ENCODE peak calls at places on chromosomes 11 and 22, in seven cellular contexts. Q is COR-L47; M is fibroblast of pulmonary artery; Y is endothelial cell; N is Right ventricle myocardium superior; D is ACHN; G is activated CD8-positive, alpha-beta memory T cell treated with anti-CD3 and anti-CD28 coated beads for 4 hours. Z is an unnamed sample.

GRCh38 chr22:47836957-47837356 is 1074.5 kb downstream of the TBC1D22A start:
- DNase-seq in N (no peak), Y (no peak), Q (no peak), D (no peak), G (no peak), M (peak; percentile 0), Z (no peak)

GRCh38 chr11:67240575-67241389 is 25.5 kb upstream of the GRK2 start:
- DNase-seq in Q (no peak), N (peak; percentile 76), G (peak; percentile 61), Y (peak; percentile 62), M (peak; percentile 85), D (peak; percentile 57), Z (peak; percentile 58)

GRCh38 chr11:68593441-68593840 is 90.9 kb upstream of the GAL start:
- DNase-seq in Q (no peak), G (no peak), D (no peak), Y (no peak), M (no peak), N (no peak), Z (no peak)

GRCh38 chr22:47587361-47587760 is 824.9 kb downstream of the TBC1D22A start:
- DNase-seq in Y (no peak), G (no peak), M (no peak), D (no peak), Q (no peak), N (no peak), Z (no peak)

GRCh38 chr11:47688101-47688500 is 27.1 kb downstream of the AGBL2 start:
- DNase-seq in Q (no peak), G (no peak), N (no peak), D (no peak), M (no peak), Y (no peak), Z (no peak)

GRCh38 chr11:132715041-132715440 is 817.3 kb downstream of the OPCML start:
- DNase-seq in Y (no peak), G (no peak), Q (no peak), N (no peak), M (no peak), D (no peak), Z (no peak)

GRCh38 chr11:36278531-36279245 is 10.5 kb downstream of the COMMD9 start:
- DNase-seq in N (no peak), Y (no peak), Q (no peak), M (no peak), D (peak; percentile 3), G (no peak), Z (no peak)

GRCh38 chr11:84886344-84886743 is 740.8 kb downstream of the DLG2 start:
- DNase-seq in D (no peak), G (no peak), Q (no peak), N (no peak), M (no peak), Y (no peak), Z (no peak)

GRCh38 chr22:26642465-26643367 is 14.7 kb upstream of the MIAT start:
- DNase-seq in Q (peak; percentile 45), D (no peak), N (peak; percentile 50), Y (peak; percentile 22), M (no peak), G (peak; percentile 69), Z (no peak)

GRCh38 chr22:43126506-43127165 is 16.1 kb downstream of the BIK start:
- DNase-seq in M (peak; percentile 78), Y (no peak), D (peak; percentile 83), N (no peak), G (no peak), Q (no peak), Z (peak; percentile 25)

GRCh38 chr11:45091563-45092392 is 54.7 kb upstream of the PRDM11 start:
- DNase-seq in M (peak; percentile 67), D (no peak), N (no peak), Y (peak; percentile 28), Q (no peak), G (no peak), Z (no peak)

GRCh38 chr11:128457874-128458273 is 129.5 kb downstream of the ETS1 start:
- DNase-seq in N (no peak), G (no peak), Y (no peak), M (no peak), Q (no peak), D (no peak), Z (no peak)

GRCh38 chr11:86742436-86742805 is 57.9 kb upstream of the PRSS23 start:
- DNase-seq in N (no peak), Q (no peak), Y (no peak), M (no peak), D (no peak), G (no peak), Z (no peak)

GRCh38 chr22:44225812-44226211 is 45.1 kb downstream of the PARVG start:
- DNase-seq in G (no peak), M (no peak), Y (no peak), N (no peak), Q (no peak), D (no peak), Z (no peak)

GRCh38 chr22:43343262-43343988 is at the start of gene SCUBE1:
- DNase-seq in Y (peak; percentile 81), G (no peak), Q (peak; percentile 56), D (peak; percentile 2), M (peak; percentile 20), N (peak; percentile 76), Z (peak; percentile 95)

GRCh38 chr11:69746780-69747742 is 28.1 kb downstream of the FGF4 start:
- DNase-seq in G (no peak), M (no peak), N (no peak), Q (no peak), D (no peak), Y (no peak), Z (no peak)

GRCh38 chr11:31959711-31960110 is 131.2 kb upstream of the RCN1 start:
- DNase-seq in G (no peak), Q (no peak), M (no peak), D (no peak), N (no peak), Y (no peak), Z (no peak)

GRCh38 chr11:45796461-45796861 is 8.5 kb upstream of the SLC35C1 start:
- DNase-seq in Q (no peak), G (no peak), N (no peak), D (no peak), M (no peak), Y (no peak), Z (no peak)

GRCh38 chr11:8015753-8016239 is 28.7 kb downstream of the EIF3F start:
- DNase-seq in Q (no peak), D (no peak), N (no peak), M (no peak), Y (no peak), G (no peak), Z (no peak)

GRCh38 chr22:39622881-39623367 is 52.4 kb downstream of the CACNA1I start:
- DNase-seq in Y (peak; percentile 82), M (peak; percentile 47), N (peak; percentile 81), G (no peak), D (peak; percentile 22), Q (no peak), Z (peak; percentile 59)

GRCh38 chr11:65803797-65804492 is 17.1 kb downstream of the OVOL1 start:
- DNase-seq in Y (no peak), N (no peak), Q (no peak), D (no peak), M (no peak), G (no peak), Z (no peak)

GRCh38 chr11:67572747-67573419 is 10.7 kb upstream of the GSTP1 start:
- DNase-seq in Q (peak; percentile 70), M (peak; percentile 65), N (peak; percentile 56), Y (peak; percentile 47), D (peak; percentile 76), G (no peak), Z (peak; percentile 53)

GRCh38 chr11:125452125-125452470 is 44.0 kb downstream of the FEZ1 start:
- DNase-seq in M (no peak), Y (no peak), Q (no peak), N (no peak), G (no peak), D (no peak), Z (no peak)

GRCh38 chr11:31856248-31856647 is 45.1 kb upstream of the PAX6 start:
- DNase-seq in D (no peak), M (no peak), Q (no peak), Y (no peak), N (no peak), G (no peak), Z (no peak)

GRCh38 chr22:20055144-20055543 is 24.9 kb upstream of the DGCR8 start:
- DNase-seq in D (no peak), G (no peak), M (no peak), Y (no peak), N (no peak), Q (no peak), Z (no peak)

GRCh38 chr11:102850973-102851745 is 7.8 kb upstream of the MMP3 start:
- DNase-seq in Y (no peak), Q (no peak), N (no peak), M (peak; percentile 27), D (peak; percentile 8), G (no peak), Z (no peak)

GRCh38 chr11:97463891-97464290 is 1074.1 kb downstream of the JRKL start:
- DNase-seq in M (no peak), Q (no peak), D (no peak), G (no peak), N (no peak), Y (no peak), Z (no peak)

GRCh38 chr22:49948116-49948515 is 12.5 kb upstream of the PIM3 start:
- DNase-seq in D (no peak), G (no peak), Y (no peak), M (no peak), Q (no peak), N (no peak), Z (no peak)

GRCh38 chr22:45553333-45554039 is 50.8 kb downstream of the FBLN1 start:
- DNase-seq in D (peak; percentile 46), Q (peak; percentile 68), N (peak; percentile 85), G (peak; percentile 4), Y (peak; percentile 87), M (peak; percentile 89), Z (peak; percentile 95)

Z was measured in SK-N-SH.